ENCODE peak calls at places on chromosomes 6 and 20, in nine cellular contexts. I is endothelial cell of umbilical vein; W is amygdala; T is fibroblast of villous mesenchyme; D is BJ; N is activated T-helper 2 cell treated with anti-CD3 and anti-CD28 coated beads, Interferon-gamma antibody, Interleukin-2, Interleukin-4, amounts not matched to agents 10 μg/mL and 5 μg/mL and 100 μg/mL, durations not matched to agents 14 hours and 24 hours and 36 hours; M is fibroblast of the conjunctiva; Q is fibroblast of mammary gland; Z is endothelial cell. E is an unnamed sample.

GRCh38 chr20:12108842-12109241 is 191.1 kb downstream of the BTBD3 start:
- DNase-seq in T (no peak), Z (no peak), I (no peak), M (no peak), N (no peak), W (no peak), Q (no peak), D (no peak), E (no peak)

GRCh38 chr6:49406241-49406970 is 56.6 kb downstream of the MMUT start:
- DNase-seq in Q (peak), I (no peak), Z (no peak), W (no peak), D (no peak), T (no peak), M (no peak), N (no peak), E (no peak)

GRCh38 chr20:61640171-61640570 is 388.1 kb downstream of the CDH4 start:
- DNase-seq in T (no peak), D (peak), Z (no peak), N (no peak), Q (peak), M (peak), W (no peak), I (no peak), E (no peak)

GRCh38 chr6:56507517-56507916 is 135.2 kb downstream of the DST start:
- DNase-seq in Z (no peak), D (no peak), N (no peak), Q (no peak), W (no peak), T (no peak), I (no peak), M (no peak), E (no peak)

GRCh38 chr6:125102901-125103300 is 50.7 kb upstream of the TPD52L1 start:
- DNase-seq in Z (no peak), Q (peak), N (no peak), W (no peak), D (peak), I (peak), M (peak), T (peak), E (peak)

GRCh38 chr20:61929971-61930666 is 135.6 kb downstream of the TAF4 start:
- DNase-seq in I (no peak), Z (no peak), M (no peak), T (no peak), D (no peak), Q (no peak), N (no peak), W (no peak), E (no peak)

GRCh38 chr20:33554914-33555420 is 65.1 kb downstream of the CBFA2T2 start:
- DNase-seq in W (no peak), T (peak), N (peak), I (peak), M (peak), Z (no peak), D (peak), Q (peak), E (peak)

GRCh38 chr6:15431762-15432495 is 186.1 kb downstream of the JARID2 start:
- DNase-seq in Z (no peak), M (no peak), N (no peak), Q (peak), T (peak), W (no peak), I (no peak), D (no peak), E (no peak)

GRCh38 chr6:118810420-118811027 is 83.4 kb upstream of the ASF1A start:
- DNase-seq in M (no peak), W (no peak), Q (no peak), N (peak), D (no peak), Z (no peak), T (no peak), I (no peak), E (no peak)

GRCh38 chr20:35240914-35241293 is 14.4 kb downstream of the MMP24 start:
- DNase-seq in W (no peak), T (no peak), Q (no peak), N (no peak), Z (no peak), I (no peak), M (no peak), D (no peak), E (no peak)

GRCh38 chr6:108502826-108503225 is 57.9 kb upstream of the FOXO3 start:
- DNase-seq in I (no peak), W (no peak), N (no peak), D (no peak), T (no peak), Z (no peak), M (no peak), Q (no peak), E (no peak)

GRCh38 chr20:36582322-36582721 is 8.9 kb downstream of the TGIF2 start:
- DNase-seq in T (no peak), N (peak), W (no peak), D (no peak), Z (no peak), I (no peak), M (no peak), Q (no peak), E (no peak)

GRCh38 chr6:33172307-33173227 is 19.7 kb downstream of the COL11A2 start:
- DNase-seq in T (peak), D (no peak), I (no peak), M (no peak), Q (peak), Z (peak), W (no peak), N (no peak), E (peak)

GRCh38 chr6:152975204-152975915 is 7.5 kb downstream of the FBXO5 start:
- DNase-seq in N (no peak), T (peak), Z (no peak), M (no peak), I (no peak), Q (no peak), W (no peak), D (no peak), E (no peak)

GRCh38 chr20:35004749-35005462 is 49.2 kb downstream of the MYH7B start:
- DNase-seq in T (no peak), D (no peak), Q (no peak), I (no peak), M (no peak), W (no peak), N (no peak), Z (no peak), E (no peak)

GRCh38 chr20:63451821-63452220 is 20.6 kb downstream of the KCNQ2 start:
- DNase-seq in T (no peak), I (no peak), D (no peak), W (no peak), M (no peak), Z (no peak), N (no peak), Q (no peak), E (no peak)

GRCh38 chr20:52971498-52972189 is 514 bp upstream of the TSHZ2 start:
- DNase-seq in N (no peak), Q (no peak), D (no peak), I (no peak), W (no peak), T (no peak), M (no peak), Z (no peak), E (no peak)

GRCh38 chr20:63837475-63837874 is 6.4 kb upstream of the ZBTB46 start:
- DNase-seq in W (no peak), T (no peak), M (no peak), D (no peak), I (no peak), N (no peak), Q (no peak), Z (no peak), E (no peak)

GRCh38 chr20:53827996-53828672 is 234.5 kb upstream of the ZNF217 start:
- DNase-seq in T (peak), M (peak), Q (peak), W (no peak), N (no peak), D (peak), I (peak), Z (no peak), E (peak)

E was measured in HCT116.